ENCODE peak calls at places on chromosomes 12 and 14, in five cellular contexts. One of them, this sample, is unnamed.
A peak's percentile ranks its signal among the peaks of the same experiment; 100 is the strongest.

GRCh38 chr12:3882896-3883564 is 9.8 kb upstream of the PARP11 start:
- DNase-seq in activated T-cell treated with anti-CD3 and anti-CD28 coated beads for 24 hours: no peak
- DNase-seq in EL: peak; percentile 9
- DNase-seq in CD8-positive, alpha-beta T cell: no peak
- DNase-seq in MM.1S: peak; percentile 38
- DNase-seq in this sample: peak; percentile 34

GRCh38 chr12:50677858-50678257 is 86.0 kb upstream of the ATF1 start:
- DNase-seq in EL: peak; percentile 39
- DNase-seq in MM.1S: no peak
- DNase-seq in activated T-cell treated with anti-CD3 and anti-CD28 coated beads for 24 hours: no peak
- DNase-seq in CD8-positive, alpha-beta T cell: no peak
- DNase-seq in this sample: peak; percentile 48

GRCh38 chr14:35333347-35333730 is 41.2 kb downstream of the PSMA6 start:
- DNase-seq in EL: no peak
- DNase-seq in activated T-cell treated with anti-CD3 and anti-CD28 coated beads for 24 hours: no peak
- DNase-seq in CD8-positive, alpha-beta T cell: no peak
- DNase-seq in MM.1S: no peak
- DNase-seq in this sample: no peak

GRCh38 chr12:111041091-111041490 is 120.7 kb upstream of the MYL2 start:
- DNase-seq in CD8-positive, alpha-beta T cell: no peak
- DNase-seq in MM.1S: peak; percentile 53
- DNase-seq in EL: no peak
- DNase-seq in activated T-cell treated with anti-CD3 and anti-CD28 coated beads for 24 hours: no peak
- DNase-seq in this sample: no peak

GRCh38 chr14:35285168-35285990 is 6.8 kb upstream of the PSMA6 start:
- DNase-seq in CD8-positive, alpha-beta T cell: no peak
- DNase-seq in MM.1S: peak; percentile 61
- DNase-seq in activated T-cell treated with anti-CD3 and anti-CD28 coated beads for 24 hours: no peak
- DNase-seq in EL: peak; percentile 18
- DNase-seq in this sample: no peak

GRCh38 chr14:89926709-89927108 is 27.8 kb downstream of the EFCAB11 start:
- DNase-seq in activated T-cell treated with anti-CD3 and anti-CD28 coated beads for 24 hours: no peak
- DNase-seq in MM.1S: no peak
- DNase-seq in EL: peak; percentile 27
- DNase-seq in CD8-positive, alpha-beta T cell: no peak
- DNase-seq in this sample: no peak

GRCh38 chr12:71157601-71158233 is at the start of gene TSPAN8:
- DNase-seq in CD8-positive, alpha-beta T cell: no peak
- DNase-seq in EL: no peak
- DNase-seq in MM.1S: no peak
- DNase-seq in activated T-cell treated with anti-CD3 and anti-CD28 coated beads for 24 hours: no peak
- DNase-seq in this sample: no peak

GRCh38 chr14:72736348-72736747 is 157.6 kb downstream of the DPF3 start:
- DNase-seq in EL: peak; percentile 94
- DNase-seq in MM.1S: no peak
- DNase-seq in CD8-positive, alpha-beta T cell: no peak
- DNase-seq in activated T-cell treated with anti-CD3 and anti-CD28 coated beads for 24 hours: no peak
- DNase-seq in this sample: peak; percentile 52

GRCh38 chr14:101029668-101030290 is 126.3 kb upstream of the RTL1 start:
- DNase-seq in MM.1S: no peak
- DNase-seq in CD8-positive, alpha-beta T cell: no peak
- DNase-seq in activated T-cell treated with anti-CD3 and anti-CD28 coated beads for 24 hours: no peak
- DNase-seq in EL: no peak
- DNase-seq in this sample: no peak

GRCh38 chr12:50458606-50459005 is 46.2 kb upstream of the DIP2B start:
- DNase-seq in activated T-cell treated with anti-CD3 and anti-CD28 coated beads for 24 hours: no peak
- DNase-seq in MM.1S: no peak
- DNase-seq in EL: peak; percentile 48
- DNase-seq in CD8-positive, alpha-beta T cell: no peak
- DNase-seq in this sample: peak; percentile 32

GRCh38 chr12:8145754-8146415 is 10.9 kb upstream of the ZNF705A start:
- DNase-seq in CD8-positive, alpha-beta T cell: no peak
- DNase-seq in activated T-cell treated with anti-CD3 and anti-CD28 coated beads for 24 hours: no peak
- DNase-seq in EL: peak; percentile 60
- DNase-seq in MM.1S: no peak
- DNase-seq in this sample: peak; percentile 97

GRCh38 chr12:27003421-27004311 is 10.5 kb downstream of the TM7SF3 start:
- DNase-seq in activated T-cell treated with anti-CD3 and anti-CD28 coated beads for 24 hours: no peak
- DNase-seq in EL: no peak
- DNase-seq in CD8-positive, alpha-beta T cell: no peak
- DNase-seq in MM.1S: no peak
- DNase-seq in this sample: no peak

GRCh38 chr12:5332521-5332920 is 99.4 kb upstream of the NTF3 start:
- DNase-seq in MM.1S: no peak
- DNase-seq in EL: no peak
- DNase-seq in CD8-positive, alpha-beta T cell: no peak
- DNase-seq in activated T-cell treated with anti-CD3 and anti-CD28 coated beads for 24 hours: no peak
- DNase-seq in this sample: no peak

GRCh38 chr12:57135487-57135886 is 7.2 kb downstream of the LRP1 start:
- DNase-seq in MM.1S: no peak
- DNase-seq in activated T-cell treated with anti-CD3 and anti-CD28 coated beads for 24 hours: no peak
- DNase-seq in CD8-positive, alpha-beta T cell: no peak
- DNase-seq in EL: peak; percentile 41
- DNase-seq in this sample: no peak

GRCh38 chr12:123889848-123890535 is 82.6 kb downstream of the CCDC92 start:
- DNase-seq in MM.1S: no peak
- DNase-seq in EL: no peak
- DNase-seq in CD8-positive, alpha-beta T cell: no peak
- DNase-seq in activated T-cell treated with anti-CD3 and anti-CD28 coated beads for 24 hours: no peak
- DNase-seq in this sample: no peak

GRCh38 chr12:54958048-54958658 is 26.4 kb downstream of the TESPA1 start:
- DNase-seq in EL: peak; percentile 48
- DNase-seq in CD8-positive, alpha-beta T cell: peak; percentile 63
- DNase-seq in activated T-cell treated with anti-CD3 and anti-CD28 coated beads for 24 hours: peak; percentile 57
- DNase-seq in MM.1S: peak; percentile 76
- DNase-seq in this sample: peak; percentile 76

GRCh38 chr12:130920711-130921381 is 32.9 kb upstream of the ADGRD1 start:
- DNase-seq in MM.1S: no peak
- DNase-seq in EL: peak; percentile 67
- DNase-seq in CD8-positive, alpha-beta T cell: no peak
- DNase-seq in activated T-cell treated with anti-CD3 and anti-CD28 coated beads for 24 hours: no peak
- DNase-seq in this sample: no peak

GRCh38 chr12:70031046-70031445 is 206.0 kb downstream of the MYRFL start:
- DNase-seq in activated T-cell treated with anti-CD3 and anti-CD28 coated beads for 24 hours: no peak
- DNase-seq in CD8-positive, alpha-beta T cell: no peak
- DNase-seq in EL: no peak
- DNase-seq in MM.1S: no peak
- DNase-seq in this sample: no peak

GRCh38 chr14:40618225-40618898 is 988.3 kb upstream of the LRFN5 start:
- DNase-seq in CD8-positive, alpha-beta T cell: no peak
- DNase-seq in MM.1S: no peak
- DNase-seq in activated T-cell treated with anti-CD3 and anti-CD28 coated beads for 24 hours: no peak
- DNase-seq in EL: no peak
- DNase-seq in this sample: no peak

GRCh38 chr14:99475660-99476059 is 5.0 kb downstream of the SETD3 start:
- DNase-seq in CD8-positive, alpha-beta T cell: no peak
- DNase-seq in activated T-cell treated with anti-CD3 and anti-CD28 coated beads for 24 hours: no peak
- DNase-seq in MM.1S: no peak
- DNase-seq in EL: no peak
- DNase-seq in this sample: no peak

GRCh38 chr14:23110579-23111375 is 6.0 kb upstream of the CIROP start:
- DNase-seq in MM.1S: no peak
- DNase-seq in CD8-positive, alpha-beta T cell: no peak
- DNase-seq in EL: no peak
- DNase-seq in activated T-cell treated with anti-CD3 and anti-CD28 coated beads for 24 hours: no peak
- DNase-seq in this sample: no peak

GRCh38 chr12:118377891-118378470 is 1.6 kb downstream of the SUDS3 start:
- DNase-seq in activated T-cell treated with anti-CD3 and anti-CD28 coated beads for 24 hours: peak; percentile 62
- DNase-seq in CD8-positive, alpha-beta T cell: peak; percentile 87
- DNase-seq in EL: peak; percentile 69
- DNase-seq in MM.1S: peak; percentile 32
- DNase-seq in this sample: peak; percentile 72

GRCh38 chr12:76003263-76003640 is 28.3 kb downstream of the PHLDA1 start:
- DNase-seq in EL: no peak
- DNase-seq in MM.1S: no peak
- DNase-seq in activated T-cell treated with anti-CD3 and anti-CD28 coated beads for 24 hours: no peak
- DNase-seq in CD8-positive, alpha-beta T cell: no peak
- DNase-seq in this sample: no peak

GRCh38 chr12:116929885-116930284 is 19.1 kb downstream of the FBXW8 start:
- DNase-seq in CD8-positive, alpha-beta T cell: no peak
- DNase-seq in activated T-cell treated with anti-CD3 and anti-CD28 coated beads for 24 hours: no peak
- DNase-seq in MM.1S: no peak
- DNase-seq in EL: no peak
- DNase-seq in this sample: no peak

GRCh38 chr14:98704441-98704840 is 567.6 kb downstream of the BCL11B start:
- DNase-seq in CD8-positive, alpha-beta T cell: peak; percentile 77
- DNase-seq in MM.1S: no peak
- DNase-seq in EL: no peak
- DNase-seq in activated T-cell treated with anti-CD3 and anti-CD28 coated beads for 24 hours: peak; percentile 4
- DNase-seq in this sample: no peak

GRCh38 chr14:77322209-77322902 is 1.5 kb downstream of the GSTZ1 start:
- DNase-seq in EL: no peak
- DNase-seq in activated T-cell treated with anti-CD3 and anti-CD28 coated beads for 24 hours: no peak
- DNase-seq in MM.1S: no peak
- DNase-seq in CD8-positive, alpha-beta T cell: no peak
- DNase-seq in this sample: no peak

GRCh38 chr12:117803013-117803412 is 165.8 kb downstream of the KSR2 start:
- DNase-seq in MM.1S: no peak
- DNase-seq in activated T-cell treated with anti-CD3 and anti-CD28 coated beads for 24 hours: no peak
- DNase-seq in CD8-positive, alpha-beta T cell: no peak
- DNase-seq in EL: no peak
- DNase-seq in this sample: no peak

GRCh38 chr12:6399884-6400670 is 16.1 kb downstream of the LTBR start:
- DNase-seq in EL: no peak
- DNase-seq in MM.1S: no peak
- DNase-seq in CD8-positive, alpha-beta T cell: no peak
- DNase-seq in activated T-cell treated with anti-CD3 and anti-CD28 coated beads for 24 hours: no peak
- DNase-seq in this sample: no peak

GRCh38 chr12:46149905-46150304 is 118.9 kb downstream of the SLC38A1 start:
- DNase-seq in EL: no peak
- DNase-seq in MM.1S: no peak
- DNase-seq in CD8-positive, alpha-beta T cell: no peak
- DNase-seq in activated T-cell treated with anti-CD3 and anti-CD28 coated beads for 24 hours: no peak
- DNase-seq in this sample: no peak

GRCh38 chr14:36227802-36228201 is 51.3 kb upstream of the PTCSC3 start:
- DNase-seq in EL: peak; percentile 14
- DNase-seq in CD8-positive, alpha-beta T cell: no peak
- DNase-seq in activated T-cell treated with anti-CD3 and anti-CD28 coated beads for 24 hours: no peak
- DNase-seq in MM.1S: no peak
- DNase-seq in this sample: no peak

GRCh38 chr12:24049771-24050170 is 100.3 kb upstream of the SOX5 start:
- DNase-seq in CD8-positive, alpha-beta T cell: no peak
- DNase-seq in EL: no peak
- DNase-seq in activated T-cell treated with anti-CD3 and anti-CD28 coated beads for 24 hours: no peak
- DNase-seq in MM.1S: no peak
- DNase-seq in this sample: no peak

GRCh38 chr12:22231836-22232235 is 102.7 kb downstream of the ST8SIA1 start:
- DNase-seq in activated T-cell treated with anti-CD3 and anti-CD28 coated beads for 24 hours: no peak
- DNase-seq in MM.1S: no peak
- DNase-seq in EL: no peak
- DNase-seq in CD8-positive, alpha-beta T cell: no peak
- DNase-seq in this sample: no peak

GRCh38 chr14:22978873-22979671 is 3.3 kb downstream of the AJUBA start:
- DNase-seq in CD8-positive, alpha-beta T cell: no peak
- DNase-seq in EL: peak; percentile 36
- DNase-seq in activated T-cell treated with anti-CD3 and anti-CD28 coated beads for 24 hours: no peak
- DNase-seq in MM.1S: no peak
- DNase-seq in this sample: peak; percentile 55

This sample was measured in astrocyte of the hippocampus.